ENCODE peak calls at places on chromosomes 12 and 14, in eight cellular contexts. V, S, D, O, N, F, Y and B are unnamed samples.

GRCh38 chr14:49310298-49310697 is 275.9 kb downstream of the RPS29 start:
- DNase-seq in V (no peak), S (no peak), D (no peak), O (no peak), N (no peak), F (no peak), Y (no peak), B (no peak)

GRCh38 chr12:4771960-4772566 is 51.9 kb downstream of the GALNT8 start:
- DNase-seq in V (no peak), S (peak; percentile 43), D (no peak), O (no peak), N (no peak), F (no peak), Y (no peak), B (no peak)

GRCh38 chr12:51240971-51241370 is 2.3 kb downstream of the DAZAP2 start:
- DNase-seq in V (no peak), S (no peak), D (peak; percentile 62), O (no peak), N (no peak), F (no peak), Y (no peak), B (no peak)

GRCh38 chr12:93729934-93730333 is 52.8 kb downstream of the CRADD start:
- DNase-seq in V (no peak), S (no peak), D (no peak), O (no peak), N (no peak), F (no peak), Y (no peak), B (no peak)

GRCh38 chr12:64389154-64389553 is 1.4 kb downstream of the C12orf56 start:
- DNase-seq in V (no peak), S (no peak), D (no peak), O (no peak), N (no peak), F (no peak), Y (no peak), B (no peak)

GRCh38 chr14:54348923-54349615 is 47.7 kb upstream of the CDKN3 start:
- DNase-seq in V (no peak), S (no peak), D (peak; percentile 84), O (no peak), N (no peak), F (peak; percentile 73), Y (no peak), B (no peak)

GRCh38 chr14:95040723-95041476 is 116.4 kb downstream of the DICER1 start:
- DNase-seq in V (no peak), S (no peak), D (peak; percentile 9), O (no peak), N (no peak), F (no peak), Y (no peak), B (no peak)

GRCh38 chr14:77495354-77495753 is 3.3 kb downstream of the ISM2 start:
- DNase-seq in V (no peak), S (no peak), D (no peak), O (no peak), N (no peak), F (no peak), Y (no peak), B (no peak)

GRCh38 chr14:33679461-33680225 is 271.2 kb downstream of the EGLN3 start:
- DNase-seq in V (no peak), S (no peak), D (peak; percentile 83), O (no peak), N (no peak), F (peak; percentile 42), Y (no peak), B (no peak)

GRCh38 chr12:49131973-49132461 is 822 bp upstream of the TUBA1B start:
- DNase-seq in V (no peak), S (no peak), D (peak; percentile 76), O (no peak), N (no peak), F (peak; percentile 61), Y (peak; percentile 39), B (no peak)

GRCh38 chr12:91892081-91892855 is 253.4 kb downstream of the BTG1 start:
- DNase-seq in V (no peak), S (no peak), D (no peak), O (no peak), N (no peak), F (no peak), Y (no peak), B (no peak)

GRCh38 chr12:91890742-91891141 is 254.9 kb downstream of the BTG1 start:
- DNase-seq in V (no peak), S (no peak), D (peak; percentile 31), O (no peak), N (no peak), F (peak; percentile 19), Y (no peak), B (no peak)

GRCh38 chr12:91889059-91889458 is 256.6 kb downstream of the BTG1 start:
- DNase-seq in V (no peak), S (no peak), D (no peak), O (no peak), N (no peak), F (no peak), Y (no peak), B (no peak)

GRCh38 chr12:91887957-91888356 is 257.7 kb downstream of the BTG1 start:
- DNase-seq in V (no peak), S (no peak), D (no peak), O (no peak), N (no peak), F (no peak), Y (no peak), B (no peak)

GRCh38 chr12:91889970-91890369 is 255.7 kb downstream of the BTG1 start:
- DNase-seq in V (no peak), S (no peak), D (no peak), O (no peak), N (no peak), F (no peak), Y (no peak), B (no peak)
- H3K4me1 ChIP-seq in V (no peaks in the 10 kb centered on the region), S (no peaks in the 10 kb centered on the region), D (no peaks in the 10 kb centered on the region), O (no peaks in the 10 kb centered on the region), N (no peaks in the 10 kb centered on the region), F (peaks cover 39% of the 10 kb centered on the region), Y (no peaks in the 10 kb centered on the region), B (no peaks in the 10 kb centered on the region)

GRCh38 chr12:6944381-6945186 is 762 bp downstream of the C12orf57 start:
- DNase-seq in V (peak; percentile 95), S (peak; percentile 99), D (peak; percentile 97), O (peak; percentile 89), N (peak; percentile 97), F (peak; percentile 96), Y (peak; percentile 96), B (peak; percentile 93)

GRCh38 chr12:6941786-6942185 is 1.8 kb upstream of the RNU7-1 start:
- DNase-seq in V (peak; percentile 69), S (no peak), D (no peak), O (no peak), N (peak; percentile 62), F (no peak), Y (no peak), B (no peak)

GRCh38 chr12:6942331-6942665 is 1.3 kb upstream of the RNU7-1 start:
- DNase-seq in V (peak; percentile 72), S (no peak), D (no peak), O (no peak), N (peak; percentile 58), F (no peak), Y (no peak), B (no peak)

GRCh38 chr12:6943719-6944380 is at the start of the genes C12orf57 and RNU7-1:
- DNase-seq in V (peak; percentile 74), S (peak; percentile 99), D (peak; percentile 90), O (peak; percentile 96), N (peak; percentile 88), F (peak; percentile 86), Y (peak; percentile 95), B (peak; percentile 89)

DNA sequence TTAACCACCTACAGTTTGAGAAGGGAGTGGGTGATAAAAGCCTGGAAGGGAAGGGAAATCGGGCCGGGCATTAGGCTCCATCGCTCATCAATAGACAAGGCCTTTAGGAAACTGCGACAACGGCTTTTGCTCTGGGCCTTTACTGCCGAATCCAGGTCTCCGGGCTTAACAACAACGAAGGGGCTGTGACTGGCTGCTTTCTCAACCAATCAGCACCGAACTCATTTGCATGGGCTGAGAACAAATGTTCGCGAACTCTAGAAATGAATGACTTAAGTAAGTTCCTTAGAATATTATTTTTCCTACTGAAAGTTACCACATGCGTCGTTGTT is 263 bp upstream of the RNU7-1 start:
- DNase-seq in V (peak; percentile 90), S (peak; percentile 99), D (peak; percentile 96), O (peak; percentile 89), N (peak; percentile 87), F (peak; percentile 95), Y (peak; percentile 94), B (peak; percentile 88)
- H3K4me1 ChIP-seq in V (peaks cover 59% of the 10 kb centered on the region), S (peaks cover 31% of the 10 kb centered on the region), D (peaks cover 17% of the 10 kb centered on the region), O (peaks cover 65% of the 10 kb centered on the region), N (peaks cover 34% of the 10 kb centered on the region), F (peaks cover 5% of the 10 kb centered on the region), Y (peaks cover 42% of the 10 kb centered on the region), B (peaks cover 9% of the 10 kb centered on the region)

GRCh38 chr12:20154060-20154459 is 214.3 kb upstream of the PDE3A start:
- DNase-seq in V (no peak), S (no peak), D (no peak), O (no peak), N (no peak), F (peak; percentile 46), Y (no peak), B (no peak)

GRCh38 chr12:20150835-20151234 is 217.5 kb upstream of the PDE3A start:
- DNase-seq in V (no peak), S (no peak), D (no peak), O (no peak), N (no peak), F (no peak), Y (no peak), B (no peak)

GRCh38 chr12:20144341-20144740 is 224.0 kb upstream of the PDE3A start:
- DNase-seq in V (no peak), S (no peak), D (no peak), O (no peak), N (no peak), F (no peak), Y (peak; percentile 42), B (no peak)

GRCh38 chr12:20142956-20143355 is 225.4 kb upstream of the PDE3A start:
- DNase-seq in V (no peak), S (peak; percentile 63), D (no peak), O (no peak), N (no peak), F (peak; percentile 11), Y (peak; percentile 4), B (no peak)

GRCh38 chr12:20148241-20148640 is 220.1 kb upstream of the PDE3A start:
- DNase-seq in V (no peak), S (no peak), D (no peak), O (no peak), N (no peak), F (no peak), Y (no peak), B (no peak)
- H3K4me1 ChIP-seq in V (no peaks in the 10 kb centered on the region), S (no peaks in the 10 kb centered on the region), D (no peaks in the 10 kb centered on the region), O (no peaks in the 10 kb centered on the region), N (no peaks in the 10 kb centered on the region), F (no peaks in the 10 kb centered on the region), Y (peaks cover 21% of the 10 kb centered on the region), B (peaks cover 11% of the 10 kb centered on the region)

DNA sequence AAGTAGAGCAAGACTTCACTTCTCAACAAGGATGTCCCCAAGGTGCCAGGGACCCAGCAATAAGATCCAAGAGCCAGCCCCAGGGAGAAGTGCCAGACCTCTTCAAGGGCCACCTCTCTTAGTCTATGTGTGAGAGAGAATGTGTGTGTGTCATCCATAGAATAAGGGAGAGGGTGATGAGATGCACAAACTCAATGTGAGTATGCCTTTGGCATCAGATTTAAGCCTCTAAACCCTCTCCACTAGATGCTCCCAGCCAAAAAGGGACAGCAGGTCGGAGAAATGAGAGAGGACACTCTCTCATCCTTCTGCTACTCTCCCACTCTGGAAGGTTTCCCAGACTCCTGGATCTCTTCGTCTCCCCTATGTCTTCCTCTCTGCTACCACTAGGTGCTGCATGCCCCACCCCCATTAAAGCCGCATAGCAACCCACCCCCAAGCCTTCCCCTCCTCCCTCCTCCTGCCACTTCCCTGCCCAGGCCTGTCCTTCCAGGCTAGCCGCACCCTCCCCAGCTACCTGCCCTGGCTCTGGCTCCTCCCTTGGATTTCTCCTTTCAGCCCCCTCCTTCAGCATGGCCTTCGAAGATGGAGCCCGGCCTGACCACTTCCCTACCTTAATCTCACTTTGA is 7.6 kb downstream of the RARG start:
- DNase-seq in V (peak; percentile 18), S (peak; percentile 61), D (peak; percentile 59), O (no peak), N (peak; percentile 30), F (no peak), Y (no peak), B (peak; percentile 57)
- H3K4me1 ChIP-seq in V (peaks cover 32% of the 10 kb centered on the region), S (peaks cover 26% of the 10 kb centered on the region), D (peaks cover 43% of the 10 kb centered on the region), O (peaks cover 72% of the 10 kb centered on the region), N (peaks cover 19% of the 10 kb centered on the region), F (peaks cover 42% of the 10 kb centered on the region), Y (peaks cover 37% of the 10 kb centered on the region), B (peaks cover 16% of the 10 kb centered on the region)